ENCODE peak calls at places on chromosomes 5 and 9, in nine cellular contexts. K is fibroblast of pulmonary artery, H is fibroblast of mammary gland, U is heart left ventricle, A is IMR-90, T is tibial nerve, S is fibroblast of villous mesenchyme, W is choroid plexus epithelial cell, C is mammary epithelial cell. G is an unnamed sample.

GRCh38 chr9:37540634-37541033 is 35.5 kb downstream of the FBXO10 start:
- DNase-seq in W (no peak), C (no peak), T (no peak), K (no peak), S (no peak), U (peak), A (no peak), H (no peak), G (no peak)

GRCh38 chr9:134067904-134068741 is at the start of gene BRD3:
- DNase-seq in W (peak), H (peak), C (peak), T (peak), K (peak), U (peak), A (peak), S (peak), G (peak)

GRCh38 chr9:89372230-89372816 is 54.0 kb downstream of the SECISBP2 start:
- DNase-seq in T (no peak), C (no peak), H (no peak), A (no peak), S (no peak), W (no peak), U (no peak), K (no peak), G (no peak)

GRCh38 chr9:133710661-133711427 is 27.3 kb downstream of the SARDH start:
- DNase-seq in H (no peak), C (no peak), A (no peak), W (no peak), K (no peak), U (peak), S (no peak), T (no peak), G (no peak)

GRCh38 chr9:115944166-115944948 is 209.2 kb upstream of the PAPPA start:
- DNase-seq in H (peak), A (peak), C (peak), S (peak), K (peak), W (peak), U (peak), T (peak), G (peak)

GRCh38 chr5:112574566-112574965 is 155.5 kb upstream of the EPB41L4A start:
- DNase-seq in K (no peak), C (no peak), A (no peak), U (no peak), T (no peak), W (no peak), H (no peak), S (no peak), G (no peak)

GRCh38 chr9:130042931-130043653 is at the start of gene FNBP1:
- DNase-seq in C (peak), H (peak), S (peak), W (peak), U (peak), A (peak), K (peak), T (peak), G (peak)

GRCh38 chr9:113927277-113927676 is 51.2 kb downstream of the ZNF618 start:
- DNase-seq in H (no peak), T (no peak), C (no peak), A (no peak), U (no peak), K (no peak), S (no peak), W (no peak), G (no peak)

GRCh38 chr5:157328277-157328912 is 62.5 kb downstream of the CYFIP2 start:
- DNase-seq in T (no peak), U (peak), H (peak), K (peak), A (peak), S (peak), C (peak), W (peak), G (peak)

GRCh38 chr5:143677403-143677802 is 134.6 kb upstream of the HMHB1 start:
- DNase-seq in K (no peak), C (no peak), H (no peak), W (no peak), U (no peak), T (no peak), A (no peak), S (no peak), G (no peak)

GRCh38 chr5:76607353-76607871 is 15.8 kb downstream of the F2RL2 start:
- DNase-seq in A (peak), C (no peak), T (no peak), S (peak), H (peak), W (peak), K (peak), U (no peak), G (no peak)

GRCh38 chr5:64347308-64347707 is 158.5 kb upstream of the RGS7BP start:
- DNase-seq in W (peak), C (no peak), U (no peak), S (no peak), A (no peak), T (no peak), K (peak), H (no peak), G (no peak)

GRCh38 chr5:123717139-123717538 is 205.2 kb downstream of the CSNK1G3 start:
- DNase-seq in T (no peak), H (peak), U (no peak), W (peak), C (no peak), A (peak), S (peak), K (peak), G (peak)

GRCh38 chr9:121295662-121296191 is 27.8 kb downstream of the GSN start:
- DNase-seq in S (no peak), W (no peak), C (no peak), H (no peak), T (no peak), K (no peak), U (no peak), A (no peak), G (no peak)

GRCh38 chr9:100505564-100506159 is 32.7 kb downstream of the TMEFF1 start:
- DNase-seq in C (peak), S (peak), T (no peak), A (peak), W (peak), U (peak), H (peak), K (peak), G (peak)

GRCh38 chr5:142915840-142916424 is 145.8 kb downstream of the ARHGAP26 start:
- DNase-seq in W (peak), U (no peak), S (peak), T (no peak), K (peak), H (peak), C (peak), A (peak), G (peak)

GRCh38 chr9:135718616-135719015 is 16.6 kb downstream of the KCNT1 start:
- DNase-seq in U (no peak), W (no peak), A (peak), S (no peak), T (no peak), H (peak), C (peak), K (peak), G (no peak)

GRCh38 chr5:157487358-157487757 is 27.3 kb downstream of the NIPAL4 start:
- DNase-seq in C (no peak), K (no peak), T (no peak), A (no peak), U (no peak), S (no peak), W (no peak), H (no peak), G (no peak)

GRCh38 chr9:109312783-109313182 is 8.1 kb downstream of the EPB41L4B start:
- DNase-seq in K (no peak), A (no peak), U (no peak), H (no peak), T (no peak), W (no peak), C (no peak), S (no peak), G (no peak)

GRCh38 chr9:124810513-124811355 is 33.8 kb downstream of the OLFML2A start:
- DNase-seq in S (peak), T (no peak), K (peak), A (peak), U (peak), H (peak), W (peak), C (peak), G (peak)

GRCh38 chr5:43967165-43967564 is 364.2 kb downstream of the NNT start:
- DNase-seq in T (no peak), K (no peak), S (peak), C (no peak), U (no peak), H (peak), A (no peak), W (no peak), G (peak)

GRCh38 chr5:174305241-174305681 is 259.8 kb downstream of the NSG2 start:
- DNase-seq in T (no peak), S (no peak), U (no peak), K (no peak), A (no peak), H (no peak), W (no peak), C (no peak), G (no peak)

GRCh38 chr5:81208904-81209303 is 24.2 kb upstream of the CKMT2 start:
- DNase-seq in K (no peak), H (peak), U (no peak), T (no peak), A (peak), W (no peak), C (peak), S (no peak), G (no peak)

GRCh38 chr5:147310059-147310704 is 75.4 kb downstream of the STK32A start:
- DNase-seq in W (no peak), A (peak), U (peak), K (peak), T (no peak), C (peak), S (peak), H (peak), G (peak)

GRCh38 chr9:4922101-4922500 is 63.0 kb upstream of the JAK2 start:
- DNase-seq in K (no peak), T (no peak), H (no peak), C (no peak), W (no peak), A (no peak), U (no peak), S (no peak), G (no peak)

GRCh38 chr9:77375956-77376532 is 198.7 kb downstream of the VPS13A start:
- DNase-seq in K (peak), C (no peak), W (peak), T (no peak), S (peak), A (peak), U (no peak), H (peak), G (peak)

GRCh38 chr5:177507596-177508216 is 1.9 kb downstream of the DOK3 start:
- DNase-seq in U (no peak), C (no peak), K (no peak), H (no peak), S (no peak), A (no peak), W (no peak), T (no peak), G (no peak)

DNA sequence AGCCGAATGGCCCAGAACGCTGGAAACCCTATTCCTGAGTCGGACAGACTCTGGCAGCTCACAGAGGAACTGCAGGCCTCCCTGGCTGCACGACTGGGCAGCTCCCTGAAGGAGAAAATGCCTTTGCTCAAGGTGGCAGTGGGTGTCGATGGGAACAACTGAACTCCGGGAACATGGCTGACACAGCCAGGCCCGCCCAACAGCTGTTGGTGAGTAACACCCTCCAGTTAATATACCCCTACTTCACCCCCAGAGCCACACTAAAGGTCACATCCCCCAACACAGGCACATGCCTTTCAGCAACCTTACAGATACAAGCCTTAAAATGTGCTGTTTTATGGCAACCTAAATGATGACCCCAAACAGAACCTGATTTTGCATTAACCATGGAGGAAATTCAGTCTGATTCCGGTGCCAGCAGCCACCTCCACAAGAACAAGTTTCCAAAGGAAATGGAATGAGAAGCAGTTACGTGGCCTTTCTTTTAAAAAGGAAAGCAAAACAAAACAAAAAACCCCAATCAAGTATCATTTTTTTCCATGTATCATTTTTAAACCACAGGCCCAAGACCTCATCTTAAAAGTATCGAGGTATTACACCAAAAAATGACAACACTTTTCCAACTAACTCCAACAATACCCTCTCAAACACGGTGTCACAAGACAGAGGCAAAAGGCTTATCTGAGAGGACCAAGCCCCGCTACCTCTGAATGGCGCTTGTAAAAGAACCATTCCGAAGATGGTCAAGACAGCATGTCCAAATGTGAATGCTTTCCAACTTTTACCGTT is 3.1 kb downstream of the KLF9 start:
- DNase-seq in W (peak), S (peak), K (peak), T (peak), C (peak), H (peak), A (peak), U (peak), G (peak)
- H3K4me3 ChIP-seq in W (peak), S (peak), K (peak), T (peak), C (peak), H (peak), A (peak), U (peak), G (peak)

GRCh38 chr5:175700991-175701390 is 43.1 kb downstream of the HRH2 start:
- DNase-seq in H (no peak), K (no peak), W (no peak), T (no peak), S (no peak), A (no peak), C (no peak), U (no peak), G (no peak)
- TF ChIP-seq CTCF in H (peak), K (peak), W (peak), T (no peak), S (peak), A (no peak), C (peak), U (no peak), G (no peak)

GRCh38 chr5:158953929-158954534 is 145.7 kb downstream of the EBF1 start:
- DNase-seq in H (no peak), U (no peak), S (no peak), K (no peak), T (no peak), W (no peak), C (no peak), A (no peak), G (peak)

GRCh38 chr5:158951951-158952545 is 147.7 kb downstream of the EBF1 start:
- DNase-seq in C (no peak), W (no peak), S (no peak), H (no peak), A (no peak), U (no peak), T (no peak), K (no peak), G (no peak)

GRCh38 chr5:158948376-158948775 is 151.3 kb downstream of the EBF1 start:
- DNase-seq in K (no peak), W (no peak), S (no peak), U (no peak), H (no peak), A (no peak), C (no peak), T (no peak), G (no peak)

GRCh38 chr5:158952951-158953350 is 146.8 kb downstream of the EBF1 start:
- DNase-seq in S (peak), K (no peak), C (no peak), U (no peak), T (no peak), A (peak), H (peak), W (no peak), G (peak)

GRCh38 chr5:158951461-158951860 is 148.3 kb downstream of the EBF1 start:
- DNase-seq in S (no peak), W (no peak), U (no peak), K (no peak), C (no peak), H (no peak), A (no peak), T (no peak), G (no peak)
- H3K4me3 ChIP-seq in S (no peak), W (no peak), U (no peak), K (no peak), C (no peak), H (no peak), A (no peak), T (no peak), G (no peak)

GRCh38 chr5:73215891-73216610 is 43.1 kb downstream of the TMEM174 start:
- DNase-seq in C (peak), S (peak), A (peak), T (peak), U (peak), H (peak), K (peak), W (peak), G (peak)

GRCh38 chr5:73222173-73222572 is 49.2 kb downstream of the TMEM174 start:
- DNase-seq in T (no peak), H (no peak), A (no peak), U (no peak), C (no peak), W (no peak), S (no peak), K (no peak), G (no peak)

GRCh38 chr5:73215525-73215890 is 42.5 kb downstream of the TMEM174 start:
- DNase-seq in C (no peak), K (no peak), W (no peak), U (no peak), A (no peak), S (no peak), T (no peak), H (no peak), G (no peak)

GRCh38 chr5:73214921-73215490 is 42.0 kb downstream of the TMEM174 start:
- DNase-seq in W (no peak), K (no peak), A (no peak), U (no peak), T (no peak), C (no peak), H (no peak), S (no peak), G (no peak)

DNA sequence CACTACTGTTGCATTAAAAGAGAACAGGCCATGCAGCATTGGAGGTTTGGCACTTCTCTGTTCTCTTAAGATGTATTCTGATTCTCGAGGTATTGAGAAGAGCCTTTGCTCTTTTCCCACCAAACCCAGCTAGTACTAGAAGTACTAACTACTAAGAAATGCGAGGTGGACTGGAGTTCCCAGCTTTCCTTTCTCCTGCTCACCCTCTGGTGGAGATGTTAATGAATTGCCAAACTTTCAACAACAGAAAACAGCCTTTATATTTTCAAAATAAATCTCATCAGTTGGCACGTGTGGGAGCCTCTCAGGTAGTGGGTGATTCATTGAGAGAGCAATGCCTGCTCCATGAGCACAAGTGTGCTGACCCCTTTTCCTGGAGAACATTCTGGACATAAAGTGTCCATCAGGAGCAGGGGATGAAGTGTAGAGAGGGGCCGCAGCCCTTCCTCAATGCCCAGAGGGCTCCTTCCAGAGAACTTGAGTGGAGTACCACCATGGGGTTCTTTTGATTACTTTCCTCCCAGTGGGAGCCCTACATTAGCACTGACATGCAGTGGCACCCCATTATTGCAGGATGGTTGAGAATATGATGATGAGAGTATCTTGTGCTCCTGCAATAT is 45.7 kb downstream of the TMEM174 start:
- DNase-seq in T (no peak), C (peak), W (peak), S (peak), A (peak), U (no peak), K (peak), H (peak), G (peak)
- TF ChIP-seq CTCF in T (no peak), C (peak), W (peak), S (peak), A (peak), U (no peak), K (peak), H (peak), G (peak)

G was measured in foreskin fibroblast.